ENCODE peak calls at places on chromosome 7, in ten cellular contexts. C is lower leg skin, B is choroid plexus epithelial cell, O is endothelial cell of umbilical vein, L is prostate gland, D is HFF-Myc, R is cardiac fibroblast, N is fibroblast of mammary gland, Q is ovary, X is kidney epithelial cell. E is an unnamed sample.
A peak's percentile ranks its signal among the peaks of the same experiment; 100 is the strongest.

GRCh38 chr7:15995027-15995426 is 308.5 kb upstream of the MEOX2 start:
- DNase-seq in C (no peak), B (no peak), O (no peak), L (no peak), D (no peak), R (no peak), N (no peak), Q (no peak), X (no peak), E (no peak)

GRCh38 chr7:44978511-44979366 is at the start of gene MYO1G:
- DNase-seq in C (no peak), B (no peak), O (no peak), L (no peak), D (no peak), R (no peak), N (no peak), Q (no peak), X (no peak), E (no peak)

GRCh38 chr7:127858091-127858914 is 172.9 kb downstream of the LRRC4 start:
- DNase-seq in C (no peak), B (no peak), O (no peak), L (no peak), D (no peak), R (no peak), N (no peak), Q (no peak), X (no peak), E (no peak)

GRCh38 chr7:132709971-132710567 is 133.8 kb upstream of the PLXNA4 start:
- DNase-seq in C (no peak), B (peak; percentile 76), O (peak; percentile 59), L (no peak), D (peak; percentile 10), R (peak; percentile 61), N (peak; percentile 57), Q (no peak), X (no peak), E (peak; percentile 60)

GRCh38 chr7:129530881-129531391 is 28.6 kb downstream of the SMKR1 start:
- DNase-seq in C (no peak), B (peak; percentile 52), O (peak; percentile 47), L (no peak), D (peak; percentile 32), R (peak; percentile 35), N (peak; percentile 91), Q (no peak), X (peak; percentile 69), E (peak; percentile 23)

GRCh38 chr7:103446046-103446520 is at the start of gene SLC26A5:
- DNase-seq in C (no peak), B (no peak), O (no peak), L (peak; percentile 44), D (no peak), R (no peak), N (no peak), Q (no peak), X (no peak), E (no peak)

GRCh38 chr7:44999245-45000095 is 531 bp upstream of the CCM2 start:
- DNase-seq in C (peak; percentile 100), B (peak; percentile 100), O (peak; percentile 100), L (peak; percentile 100), D (peak; percentile 94), R (peak; percentile 100), N (peak; percentile 98), Q (peak; percentile 100), X (peak; percentile 89), E (peak; percentile 99)

GRCh38 chr7:21338728-21339164 is 89.1 kb upstream of the SP4 start:
- DNase-seq in C (no peak), B (no peak), O (peak; percentile 77), L (no peak), D (no peak), R (no peak), N (no peak), Q (no peak), X (no peak), E (no peak)

GRCh38 chr7:898855-899681 is 22.7 kb downstream of the GET4 start:
- DNase-seq in C (no peak), B (no peak), O (no peak), L (no peak), D (no peak), R (no peak), N (no peak), Q (no peak), X (no peak), E (no peak)

GRCh38 chr7:142807855-142808460 is 37.2 kb downstream of the PRSS2 start:
- DNase-seq in C (no peak), B (peak; percentile 47), O (peak; percentile 91), L (no peak), D (no peak), R (no peak), N (peak; percentile 45), Q (no peak), X (no peak), E (no peak)

GRCh38 chr7:28356619-28357018 is 55.7 kb upstream of the CREB5 start:
- DNase-seq in C (no peak), B (no peak), O (no peak), L (no peak), D (no peak), R (no peak), N (no peak), Q (no peak), X (no peak), E (no peak)

GRCh38 chr7:120055300-120055699 is 217.7 kb upstream of the KCND2 start:
- DNase-seq in C (no peak), B (peak; percentile 55), O (no peak), L (no peak), D (no peak), R (peak; percentile 58), N (peak; percentile 89), Q (no peak), X (peak; percentile 65), E (peak; percentile 51)

GRCh38 chr7:140570120-140570519 is 70.5 kb downstream of the DENND2A start:
- DNase-seq in C (no peak), B (no peak), O (no peak), L (no peak), D (no peak), R (no peak), N (no peak), Q (no peak), X (no peak), E (no peak)

GRCh38 chr7:140576589-140576988 is 64.0 kb downstream of the DENND2A start:
- DNase-seq in C (no peak), B (no peak), O (no peak), L (no peak), D (no peak), R (no peak), N (no peak), Q (no peak), X (no peak), E (no peak)

GRCh38 chr7:140568021-140568813 is 72.4 kb downstream of the DENND2A start:
- DNase-seq in C (no peak), B (no peak), O (no peak), L (no peak), D (no peak), R (no peak), N (no peak), Q (no peak), X (no peak), E (no peak)

DNA sequence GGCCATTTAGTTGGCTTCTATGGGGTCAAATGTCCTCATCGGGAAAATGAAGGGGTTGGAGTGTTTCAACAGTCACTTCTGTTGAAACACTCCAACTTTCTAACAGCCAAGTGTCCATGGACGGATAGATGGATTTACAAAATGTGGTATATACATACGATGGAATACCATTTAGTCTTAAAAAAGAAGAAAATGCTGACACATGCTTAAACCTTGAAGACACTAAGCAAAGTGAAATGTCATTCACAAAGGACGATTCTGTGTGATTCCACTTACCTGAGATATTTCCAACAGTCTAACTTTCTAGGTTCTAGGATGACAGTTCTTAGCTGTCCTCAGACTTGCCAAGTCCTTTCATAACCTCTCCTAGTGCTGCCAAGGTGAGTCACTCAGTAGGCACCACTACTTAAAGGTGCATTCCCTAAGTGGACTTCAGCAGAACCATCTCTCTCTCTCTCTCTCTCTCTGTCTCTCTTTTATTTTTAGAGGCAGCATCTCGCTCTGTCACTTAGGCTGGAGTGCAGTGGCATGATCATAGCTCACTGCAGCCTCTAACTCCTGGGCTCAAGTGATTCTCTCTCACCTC is 69.0 kb downstream of the DENND2A start:
- DNase-seq in C (no peak), B (no peak), O (no peak), L (no peak), D (no peak), R (no peak), N (peak; percentile 33), Q (no peak), X (no peak), E (no peak)
- H3K4me3 ChIP-seq in C (no peak overlapping the region), B (no peak overlapping the region), O (no peak overlapping the region), L (no peak overlapping the region), D (no peak overlapping the region), R (no peak overlapping the region), N (no peak overlapping the region), Q (no peak overlapping the region), X (no peak overlapping the region), E (no peak overlapping the region)

GRCh38 chr7:27168265-27168947 is 3.1 kb upstream of the HOXA9 start:
- DNase-seq in C (peak; percentile 93), B (no peak), O (peak; percentile 84), L (peak; percentile 79), D (no peak), R (no peak), N (peak; percentile 75), Q (no peak), X (no peak), E (no peak)
- H3K4me3 ChIP-seq in C (no peak overlapping the region), B (no peak overlapping the region), O (peak overlapping the region; percentile 63), L (peak overlapping the region; percentile 61), D (peak overlapping the region; percentile 83), R (no peak overlapping the region), N (peak overlapping the region; percentile 60), Q (peak overlapping the region; percentile 53), X (peak overlapping the region; percentile 72), E (no peak overlapping the region)

DNA sequence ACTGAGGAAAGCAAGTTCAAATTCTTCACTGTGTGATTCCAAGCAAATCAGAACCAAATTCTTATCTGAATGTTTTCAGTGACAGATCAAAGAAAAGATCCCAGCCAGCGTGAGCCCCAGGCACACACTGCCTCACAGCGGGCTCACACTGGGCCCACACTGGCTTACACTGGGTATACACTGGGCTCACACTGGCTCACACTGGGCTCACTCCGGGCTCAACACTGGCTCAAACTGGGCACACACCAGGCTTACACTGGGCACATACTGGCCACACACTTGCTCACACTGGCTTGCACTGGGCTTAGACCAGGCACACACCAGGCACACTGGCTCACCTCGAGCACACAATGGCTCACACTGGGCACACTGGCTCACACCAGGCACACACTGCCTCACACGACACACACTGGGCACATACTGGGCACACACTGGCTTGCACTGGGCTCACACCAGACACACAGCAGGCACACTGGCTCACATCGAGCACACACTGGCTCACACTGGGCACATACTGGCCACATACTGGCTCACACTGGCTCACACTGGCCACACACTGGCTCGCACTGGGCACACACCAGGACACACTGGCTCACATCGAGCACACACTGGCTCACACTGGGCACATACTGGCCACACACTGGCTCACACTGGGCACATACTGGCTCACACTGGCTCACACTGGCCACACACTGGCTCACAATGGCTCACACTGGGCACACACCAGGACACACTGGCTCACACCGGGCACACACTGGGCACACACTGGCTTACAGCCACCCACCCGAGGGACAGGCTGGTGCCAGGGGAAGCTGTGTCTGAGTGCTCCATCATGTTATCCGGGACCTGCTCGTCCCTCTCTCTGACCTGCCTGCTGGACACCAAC is 156.3 kb downstream of the PTPRN2 start:
- DNase-seq in C (peak; percentile 58), B (no peak), O (no peak), L (no peak), D (no peak), R (no peak), N (no peak), Q (no peak), X (no peak), E (no peak)
- H3K4me3 ChIP-seq in C (no peak overlapping the region), B (no peak overlapping the region), O (no peak overlapping the region), L (no peak overlapping the region), D (no peak overlapping the region), R (no peak overlapping the region), N (no peak overlapping the region), Q (no peak overlapping the region), X (no peak overlapping the region), E (no peak overlapping the region)

GRCh38 chr7:85041599-85042216 is 145.1 kb downstream of the SEMA3D start:
- DNase-seq in C (peak; percentile 92), B (peak; percentile 86), O (peak; percentile 83), L (peak; percentile 63), D (peak; percentile 47), R (peak; percentile 82), N (peak; percentile 72), Q (peak; percentile 75), X (peak; percentile 23), E (peak; percentile 79)
- H3K4me3 ChIP-seq in C (no peak overlapping the region), B (no peak overlapping the region), O (no peak overlapping the region), L (no peak overlapping the region), D (no peak overlapping the region), R (no peak overlapping the region), N (no peak overlapping the region), Q (no peak overlapping the region), X (no peak overlapping the region), E (no peak overlapping the region)

E was measured in fibroblast of lung.